ENCODE peak calls at places on chromosomes 4 and X, in nine cellular contexts. I, U, A, Q, H, T, C, G and K are unnamed samples. For H3K9me3, the result is how much of the 10 kb centered on the place peaks cover.

GRCh38 chr4:174314770-174315169 is 31.1 kb downstream of the CEP44 start:
- DNase-seq in T (no peak), Q (peak), I (peak), U (peak), H (no peak), G (no peak), A (no peak), C (no peak), K (peak)

GRCh38 chr4:40630335-40631021 is 814 bp upstream of the RBM47 start:
- DNase-seq in C (no peak), G (peak), H (peak), U (no peak), I (peak), T (peak), Q (no peak), A (peak), K (no peak)

GRCh38 chr4:104728380-104729122 is 233.9 kb upstream of the CXXC4 start:
- DNase-seq in I (peak), U (peak), G (no peak), C (no peak), Q (peak), T (no peak), A (no peak), H (no peak), K (peak)

GRCh38 chr4:127212701-127213100 is 420.1 kb upstream of the INTU start:
- DNase-seq in I (no peak), G (no peak), C (no peak), U (no peak), Q (no peak), A (no peak), H (no peak), T (no peak), K (no peak)

GRCh38 chrX:133698298-133698697 is 283.0 kb upstream of the GPC4 start:
- DNase-seq in A (no peak), H (peak), T (no peak), G (no peak), I (no peak), U (no peak), C (no peak), Q (peak), K (no peak)

GRCh38 chr4:150867148-150867547 is 147.9 kb downstream of the LRBA start:
- DNase-seq in G (no peak), U (peak), I (peak), C (no peak), H (peak), Q (peak), A (peak), T (no peak), K (no peak)

GRCh38 chr4:80336582-80336981 is 1.1 kb downstream of the CFAP299 start:
- DNase-seq in C (no peak), I (peak), U (peak), H (no peak), A (peak), T (peak), Q (peak), G (no peak), K (peak)

GRCh38 chr4:83646538-83646937 is 110.6 kb downstream of the GPAT3 start:
- DNase-seq in H (no peak), I (no peak), U (no peak), G (no peak), A (no peak), C (no peak), T (no peak), Q (peak), K (no peak)

GRCh38 chrX:107718156-107718621 is 57.4 kb downstream of the TSC22D3 start:
- DNase-seq in U (peak), T (peak), A (peak), G (peak), C (peak), I (peak), Q (peak), H (peak), K (peak)

GRCh38 chr4:10045481-10045880 is 24.2 kb upstream of the SLC2A9 start:
- DNase-seq in U (peak), T (no peak), C (no peak), H (no peak), Q (peak), A (no peak), G (no peak), I (peak), K (no peak)

GRCh38 chr4:165505991-165506779 is 127.4 kb downstream of the CPE start:
- DNase-seq in Q (peak), T (no peak), H (no peak), C (no peak), I (peak), U (peak), A (no peak), G (no peak), K (no peak)

GRCh38 chr4:96343836-96344235 is 503.9 kb downstream of the PDHA2 start:
- DNase-seq in Q (no peak), G (no peak), I (no peak), A (no peak), C (no peak), T (no peak), U (no peak), H (no peak), K (no peak)

GRCh38 chr4:87805971-87806370 is 6.6 kb downstream of the IBSP start:
- DNase-seq in H (no peak), T (no peak), A (no peak), C (no peak), I (no peak), G (no peak), Q (peak), U (no peak), K (no peak)

GRCh38 chrX:140762061-140762460 is 52.5 kb downstream of the LINC00632 start:
- DNase-seq in G (peak), C (no peak), T (peak), H (peak), I (peak), A (peak), Q (peak), U (peak), K (peak)

GRCh38 chr4:55933611-55934010 is 15.1 kb upstream of the CEP135 start:
- DNase-seq in H (no peak), U (no peak), T (no peak), Q (no peak), G (no peak), A (no peak), C (no peak), I (no peak), K (no peak)

GRCh38 chrX:119147486-119147885 is 19.9 kb upstream of the KIAA1210 start:
- DNase-seq in Q (no peak), U (no peak), H (no peak), A (no peak), T (no peak), I (peak), C (no peak), G (no peak), K (no peak)

GRCh38 chr4:122456228-122457106 is at the start of gene IL2:
- DNase-seq in U (no peak), I (no peak), T (no peak), Q (no peak), A (no peak), H (no peak), G (no peak), C (no peak), K (no peak)

GRCh38 chr4:186216465-186217024 is 10.8 kb upstream of the KLKB1 start:
- DNase-seq in G (no peak), A (no peak), T (no peak), Q (peak), U (no peak), I (no peak), H (no peak), C (no peak), K (no peak)

GRCh38 chr4:79650217-79650616 is 242.2 kb upstream of the GK2 start:
- DNase-seq in A (no peak), C (no peak), H (no peak), U (peak), I (no peak), Q (peak), G (no peak), T (no peak), K (no peak)

GRCh38 chr4:175421506-175421905 is 390.6 kb downstream of the GPM6A start:
- DNase-seq in U (peak), Q (peak), H (no peak), A (no peak), C (no peak), G (no peak), I (peak), T (no peak), K (peak)

GRCh38 chrX:129593137-129593536 is 53.1 kb downstream of the OCRL start:
- DNase-seq in Q (peak), I (no peak), C (no peak), T (no peak), U (peak), A (no peak), G (no peak), H (no peak), K (peak)

GRCh38 chrX:69010339-69010738 is 154.9 kb downstream of the PJA1 start:
- DNase-seq in H (no peak), G (no peak), Q (no peak), U (no peak), I (no peak), C (peak), T (no peak), A (no peak), K (no peak)

GRCh38 chr4:185204238-185204910 is 574 bp upstream of the CFAP97 start:
- DNase-seq in C (no peak), H (no peak), I (no peak), U (peak), Q (peak), T (no peak), A (peak), G (no peak), K (no peak)

GRCh38 chr4:185654311-185654710 is 119.0 kb upstream of the PDLIM3 start:
- DNase-seq in U (no peak), H (no peak), T (no peak), A (no peak), Q (no peak), I (no peak), G (no peak), C (no peak), K (no peak)

GRCh38 chrX:138925330-138925729 is 213.8 kb upstream of the FGF13 start:
- DNase-seq in U (peak), H (no peak), Q (peak), C (no peak), T (no peak), I (peak), G (no peak), A (no peak), K (peak)

GRCh38 chr4:95674451-95675095 is 125.8 kb upstream of the UNC5C start:
- DNase-seq in A (no peak), T (no peak), G (no peak), I (no peak), C (no peak), U (no peak), H (no peak), Q (no peak), K (no peak)

GRCh38 chr4:40579983-40580382 is 49.7 kb downstream of the RBM47 start:
- DNase-seq in I (no peak), T (no peak), Q (peak), C (no peak), A (no peak), U (peak), H (no peak), G (no peak), K (peak)

GRCh38 chr4:77669911-77670590 is 64.4 kb downstream of the CXCL13 start:
- DNase-seq in A (peak), C (no peak), I (peak), G (no peak), H (no peak), Q (no peak), T (no peak), U (no peak), K (no peak)

GRCh38 chr4:10296730-10297129 is 160.5 kb downstream of the ZNF518B start:
- DNase-seq in Q (peak), A (no peak), H (no peak), T (no peak), I (peak), U (peak), G (no peak), C (no peak), K (no peak)

GRCh38 chr4:139416073-139416673 is 37.7 kb upstream of the RAB33B start:
- DNase-seq in I (peak), T (no peak), A (no peak), G (no peak), H (peak), Q (peak), U (no peak), C (no peak), K (no peak)

GRCh38 chr4:150164055-150164454 is 85.8 kb downstream of the DCLK2 start:
- DNase-seq in C (no peak), T (no peak), Q (no peak), A (no peak), G (no peak), H (no peak), U (no peak), I (no peak), K (no peak)

GRCh38 chrX:38664285-38664684 is 102.9 kb downstream of the TSPAN7 start:
- DNase-seq in H (no peak), C (no peak), T (no peak), I (peak), U (peak), G (no peak), Q (peak), A (peak), K (no peak)

GRCh38 chrX:94908171-94908570 is 1234.2 kb downstream of the FAM133A start:
- DNase-seq in Q (no peak), T (no peak), A (no peak), C (no peak), U (no peak), I (no peak), G (no peak), H (no peak), K (no peak)

GRCh38 chr4:150078996-150079581 is 844 bp downstream of the DCLK2 start:
- DNase-seq in T (peak), I (peak), U (peak), C (no peak), H (no peak), A (peak), Q (peak), G (peak), K (peak)

GRCh38 chrX:102712216-102712966 is at the start of gene GPRASP2:
- DNase-seq in C (peak), U (peak), H (peak), T (peak), G (peak), Q (peak), A (peak), I (peak), K (peak)

GRCh38 chr4:83320548-83320947 is 14.1 kb downstream of the HPSE start:
- DNase-seq in H (no peak), Q (peak), T (peak), G (peak), A (peak), I (no peak), U (peak), C (no peak), K (peak)

GRCh38 chrX:30153881-30154260 is 61.5 kb upstream of the MAGEB2 start:
- DNase-seq in Q (peak), I (no peak), T (no peak), U (no peak), C (no peak), G (no peak), H (no peak), A (no peak), K (no peak)

GRCh38 chr4:67087897-67088296 is 457.4 kb downstream of the CENPC start:
- DNase-seq in H (peak), G (peak), Q (peak), A (peak), I (peak), C (no peak), U (peak), T (peak), K (peak)

GRCh38 chr4:17650404-17650803 is 36.0 kb downstream of the MED28 start:
- DNase-seq in C (no peak), A (peak), T (no peak), Q (no peak), I (no peak), U (no peak), G (no peak), H (no peak), K (no peak)

GRCh38 chr4:17642404-17642783 is 28.0 kb downstream of the MED28 start:
- DNase-seq in U (no peak), Q (no peak), G (no peak), C (no peak), A (no peak), I (no peak), H (no peak), T (no peak), K (no peak)

GRCh38 chr4:17647176-17647806 is 32.9 kb downstream of the MED28 start:
- DNase-seq in U (no peak), G (no peak), C (no peak), T (no peak), A (no peak), Q (no peak), H (no peak), I (no peak), K (no peak)

GRCh38 chr4:17647927-17648326 is 33.5 kb downstream of the MED28 start:
- DNase-seq in T (no peak), H (no peak), Q (no peak), I (no peak), A (no peak), G (no peak), C (no peak), U (no peak), K (no peak)

GRCh38 chr4:17646693-17647092 is 32.3 kb downstream of the MED28 start:
- DNase-seq in A (peak), U (no peak), I (no peak), T (peak), Q (no peak), H (no peak), C (no peak), G (no peak), K (no peak)
- H3K4me3 ChIP-seq in A (no peak), U (no peak), I (no peak), T (no peak), Q (no peak), H (no peak), C (no peak), G (no peak), K (no peak)

GRCh38 chrX:148672526-148672925 is 172.1 kb downstream of the AFF2 start:
- DNase-seq in A (no peak), C (no peak), G (no peak), U (no peak), T (no peak), Q (peak), H (no peak), I (no peak), K (no peak)

GRCh38 chrX:148665001-148665400 is 164.6 kb downstream of the AFF2 start:
- DNase-seq in I (no peak), A (no peak), C (no peak), G (no peak), Q (no peak), T (no peak), H (no peak), U (no peak), K (no peak)

GRCh38 chrX:148670277-148670676 is 169.9 kb downstream of the AFF2 start:
- DNase-seq in T (no peak), I (no peak), A (no peak), Q (no peak), U (no peak), H (no peak), C (no peak), G (no peak), K (no peak)
- H3K9me3 ChIP-seq in T (under half), I (under half), A (under half), Q (under half), U (under half), H (under half), C (under half), G (under half), K (under half)

DNA sequence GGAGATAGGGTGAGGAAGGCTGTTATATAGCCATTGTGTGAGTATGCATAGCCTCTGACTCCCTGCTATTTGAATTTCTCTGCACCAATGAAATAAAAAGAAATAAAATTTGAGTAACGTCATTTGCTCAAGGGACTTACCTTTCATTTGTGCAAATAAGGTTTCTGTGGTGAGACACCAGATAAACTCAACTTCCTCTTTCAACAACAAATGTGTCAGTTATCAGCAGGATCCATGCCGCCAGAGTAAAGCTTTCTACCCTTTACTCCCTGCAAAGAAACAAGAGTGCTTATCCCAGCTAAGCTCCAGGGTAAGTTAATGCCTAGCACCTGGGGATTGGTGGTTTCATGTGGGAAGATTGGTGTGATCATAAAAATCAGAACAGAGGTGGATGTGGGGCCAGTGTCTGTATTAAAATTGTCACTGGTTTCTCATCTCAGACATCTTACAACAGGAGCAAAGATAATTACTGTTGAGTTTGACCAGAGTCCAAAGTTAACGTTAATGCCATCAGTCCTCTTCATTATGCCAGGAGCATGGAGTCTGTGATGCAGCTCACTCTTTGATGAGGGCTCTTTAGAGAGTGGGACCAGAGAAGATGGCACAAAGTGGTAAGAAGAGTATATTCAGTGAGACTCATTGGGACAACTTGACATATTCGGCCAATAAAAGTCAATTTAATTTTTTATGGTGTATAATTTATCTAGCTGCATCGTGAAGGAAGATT is at the start of gene P2RY10:
- DNase-seq in C (no peak), T (peak), Q (no peak), U (no peak), H (peak), A (no peak), G (no peak), I (no peak), K (no peak)
- H3K4me3 ChIP-seq in C (peak), T (no peak), Q (no peak), U (no peak), H (peak), A (no peak), G (no peak), I (no peak), K (no peak)

DNA sequence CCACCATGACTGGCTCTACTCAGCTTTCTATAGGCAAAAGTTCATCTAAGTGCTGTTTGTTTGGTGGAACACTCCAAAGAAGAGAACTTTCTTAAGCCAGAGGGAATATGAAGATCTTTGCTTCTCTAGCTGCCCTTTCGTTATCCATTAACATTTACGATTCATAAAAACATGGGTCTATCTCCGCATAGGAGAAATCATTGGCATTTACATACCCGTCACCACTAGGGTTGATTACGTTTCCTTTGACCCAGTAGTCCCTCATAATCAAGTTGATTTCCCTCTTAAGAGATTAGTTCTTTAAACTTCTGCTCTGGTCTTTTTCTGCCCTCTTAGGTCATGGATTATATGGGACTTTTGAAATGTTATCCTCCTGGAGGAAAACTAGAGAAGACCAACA is 57.5 kb downstream of the PTCHD1 start:
- DNase-seq in U (no peak), A (no peak), H (no peak), C (no peak), Q (no peak), T (no peak), G (no peak), I (peak), K (no peak)
- H3K9me3 ChIP-seq in U (under half), A (under half), H (under half), C (under half), Q (under half), T (under half), G (under half), I (under half), K (under half)

GRCh38 chr4:15906024-15906443 is 32.5 kb downstream of the FGFBP1 start:
- DNase-seq in H (no peak), T (peak), A (peak), C (no peak), U (peak), G (no peak), Q (no peak), I (peak), K (no peak)
- H3K4me3 ChIP-seq in H (no peak), T (peak), A (no peak), C (no peak), U (no peak), G (no peak), Q (no peak), I (no peak), K (no peak)

GRCh38 chr4:142660728-142661127 is 185.4 kb downstream of the INPP4B start:
- DNase-seq in C (no peak), G (no peak), T (no peak), I (no peak), A (no peak), H (no peak), Q (no peak), U (no peak), K (no peak)
- H3K9me3 ChIP-seq in C (under half), G (under half), T (under half), I (under half), A (under half), H (under half), Q (under half), U (under half), K (under half)

DNA sequence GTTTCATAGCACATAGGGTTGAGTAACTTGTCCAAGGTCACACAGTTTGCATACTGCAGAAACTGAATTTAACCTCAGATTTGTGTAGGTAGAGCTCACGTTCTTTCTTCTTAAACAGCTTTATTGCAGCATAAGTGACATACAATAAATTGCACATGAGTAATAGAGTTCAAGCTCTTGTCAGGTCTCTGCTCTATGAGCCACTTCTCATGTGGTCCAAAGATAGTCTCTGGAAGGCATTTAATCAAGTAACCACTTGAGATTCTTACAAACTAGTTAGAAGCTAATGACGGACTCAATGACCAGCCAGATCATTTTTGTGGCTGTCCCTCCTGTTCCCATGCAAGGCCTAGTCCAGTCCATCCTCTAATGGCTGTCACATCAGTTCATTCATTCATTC is 68.9 kb downstream of the MAOB start:
- DNase-seq in Q (no peak), T (no peak), U (no peak), H (no peak), A (no peak), C (no peak), G (no peak), I (peak), K (no peak)
- H3K4me3 ChIP-seq in Q (no peak), T (no peak), U (no peak), H (no peak), A (no peak), C (no peak), G (no peak), I (no peak), K (no peak)